ENCODE peak calls at places on chromosomes 2 and 18, in six cellular contexts. U is neuronal stem cell, X is mesendoderm, L is H9, A is IMR-90, B is mesenchymal stem cell. I is an unnamed sample.

GRCh38 chr2:126752876-126753275 is 96.9 kb downstream of the GYPC start:
- DNase-seq in U (no peak), X (no peak), L (no peak), A (no peak), B (no peak), I (no peak)

GRCh38 chr18:45275367-45276113 is 339.7 kb upstream of the SLC14A2 start:
- DNase-seq in U (no peak), X (peak; percentile 56), L (no peak), A (peak; percentile 45), B (no peak), I (no peak)

GRCh38 chr2:46776687-46777327 is 138.8 kb downstream of the MCFD2 start:
- DNase-seq in U (no peak), X (peak; percentile 61), L (peak; percentile 45), A (peak; percentile 79), B (peak; percentile 70), I (no peak)

GRCh38 chr18:26460449-26461091 is 87.8 kb downstream of the KCTD1 start:
- DNase-seq in U (no peak), X (no peak), L (no peak), A (peak; percentile 38), B (peak; percentile 22), I (no peak)

GRCh38 chr2:119748135-119748534 is 11.6 kb upstream of the PTPN4 start:
- DNase-seq in U (no peak), X (no peak), L (no peak), A (no peak), B (no peak), I (peak; percentile 36)

GRCh38 chr2:118732432-118732831 is 115.0 kb downstream of the EN1 start:
- DNase-seq in U (no peak), X (no peak), L (no peak), A (no peak), B (no peak), I (no peak)

GRCh38 chr2:143428700-143429099 is 299.5 kb downstream of the ARHGAP15 start:
- DNase-seq in U (no peak), X (no peak), L (no peak), A (no peak), B (no peak), I (no peak)

GRCh38 chr2:70828115-70828514 is 7.5 kb downstream of the CD207 start:
- DNase-seq in U (no peak), X (no peak), L (peak; percentile 51), A (no peak), B (no peak), I (no peak)

GRCh38 chr18:60413944-60414547 is 41.5 kb upstream of the MC4R start:
- DNase-seq in U (no peak), X (peak; percentile 49), L (peak; percentile 61), A (peak; percentile 7), B (peak; percentile 38), I (peak; percentile 3)

GRCh38 chr2:177633111-177633510 is 240.5 kb downstream of the AGPS start:
- DNase-seq in U (no peak), X (no peak), L (no peak), A (no peak), B (no peak), I (no peak)

DNA sequence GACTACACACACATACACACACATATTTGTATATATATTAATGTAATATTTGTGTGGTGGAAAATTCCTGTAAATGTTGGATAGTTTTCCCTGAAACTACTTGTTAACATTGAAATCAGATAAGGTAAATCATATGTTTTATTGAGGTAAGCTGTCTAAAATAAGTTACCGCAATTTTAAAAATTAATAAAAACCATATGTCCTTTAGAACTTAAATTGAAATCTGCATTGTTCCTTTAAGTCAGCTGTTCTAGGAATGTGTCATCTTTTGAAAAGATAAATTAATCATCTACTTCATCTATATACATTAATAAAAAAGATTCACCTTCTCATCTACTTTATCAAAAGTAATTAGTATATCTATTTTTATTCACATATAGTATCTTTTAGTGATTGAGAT is 102.0 kb downstream of the CSRNP3 start:
- DNase-seq in U (no peak), X (no peak), L (no peak), A (no peak), B (no peak), I (no peak)
- H2BK5ac ChIP-seq in U (no peak overlapping the region), X (no peak overlapping the region), L (no peak overlapping the region), A (no peak overlapping the region), B (no peak overlapping the region), I (no peak overlapping the region)

DNA sequence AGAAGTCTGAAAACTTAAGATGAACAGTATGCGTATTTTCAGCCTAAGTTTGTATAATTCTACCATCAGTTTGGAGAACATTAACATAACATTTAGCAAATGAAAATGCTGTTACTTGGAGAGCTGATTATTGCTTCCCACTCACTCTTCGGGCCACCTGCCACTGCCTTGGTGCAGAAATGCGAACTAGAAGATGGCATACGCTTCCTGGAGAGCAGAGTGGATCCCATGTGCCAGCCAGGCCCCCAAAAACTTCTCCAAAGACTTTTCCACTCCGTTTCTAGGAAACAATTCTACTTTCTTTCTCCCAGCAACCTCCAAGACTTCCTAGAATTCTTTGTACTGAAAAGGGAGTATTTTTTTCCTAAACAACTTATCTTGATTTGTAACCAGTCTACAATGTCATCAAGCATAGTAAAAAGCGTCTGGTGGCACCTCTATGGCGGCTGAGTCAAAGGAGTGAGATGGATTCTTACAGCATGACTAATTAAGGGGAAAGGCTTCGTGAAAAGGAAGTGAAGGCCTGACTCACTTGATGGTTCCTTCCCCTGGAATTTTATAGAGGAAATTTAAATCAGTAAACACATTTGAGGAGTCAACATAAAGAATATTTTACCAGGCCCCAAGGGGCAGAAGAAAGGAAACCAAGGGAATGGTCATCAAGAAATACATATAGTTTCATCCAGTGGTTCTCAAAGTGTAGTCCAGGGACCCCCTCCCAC is 36.6 kb downstream of the FEZ2 start:
- DNase-seq in U (no peak), X (peak; percentile 94), L (no peak), A (peak; percentile 93), B (peak; percentile 95), I (no peak)
- H2BK5ac ChIP-seq in U (no peak overlapping the region), X (no peak overlapping the region), L (no peak overlapping the region), A (peak overlapping the region; percentile 96), B (peak overlapping the region; percentile 89), I (no peak overlapping the region)

GRCh38 chr2:15755528-15755927 is 163.9 kb downstream of the DDX1 start:
- DNase-seq in U (no peak), X (no peak), L (no peak), A (no peak), B (no peak), I (no peak)

GRCh38 chr2:15753233-15753798 is 161.6 kb downstream of the DDX1 start:
- DNase-seq in U (no peak), X (no peak), L (no peak), A (no peak), B (no peak), I (peak; percentile 8)

GRCh38 chr2:15752552-15753232 is 161.0 kb downstream of the DDX1 start:
- DNase-seq in U (no peak), X (no peak), L (no peak), A (no peak), B (no peak), I (no peak)

GRCh38 chr2:15754703-15755099 is 163.0 kb downstream of the DDX1 start:
- DNase-seq in U (no peak), X (no peak), L (peak; percentile 1), A (no peak), B (no peak), I (no peak)

GRCh38 chr2:15753811-15754702 is 162.4 kb downstream of the DDX1 start:
- DNase-seq in U (no peak), X (no peak), L (peak; percentile 6), A (no peak), B (no peak), I (no peak)
- H2BK5ac ChIP-seq in U (no peak overlapping the region), X (no peak overlapping the region), L (no peak overlapping the region), A (no peak overlapping the region), B (no peak overlapping the region), I (no peak overlapping the region)

GRCh38 chr18:7749001-7749391 is 181.9 kb downstream of the PTPRM start:
- DNase-seq in U (no peak), X (no peak), L (no peak), A (no peak), B (no peak), I (no peak)
- H2BK5ac ChIP-seq in U (no peak overlapping the region), X (no peak overlapping the region), L (no peak overlapping the region), A (no peak overlapping the region), B (no peak overlapping the region), I (no peak overlapping the region)

GRCh38 chr2:128427356-128427755 is 108.7 kb upstream of the HS6ST1 start:
- DNase-seq in U (no peak), X (no peak), L (no peak), A (no peak), B (no peak), I (no peak)
- H2BK5ac ChIP-seq in U (no peak overlapping the region), X (no peak overlapping the region), L (no peak overlapping the region), A (no peak overlapping the region), B (no peak overlapping the region), I (no peak overlapping the region)

DNA sequence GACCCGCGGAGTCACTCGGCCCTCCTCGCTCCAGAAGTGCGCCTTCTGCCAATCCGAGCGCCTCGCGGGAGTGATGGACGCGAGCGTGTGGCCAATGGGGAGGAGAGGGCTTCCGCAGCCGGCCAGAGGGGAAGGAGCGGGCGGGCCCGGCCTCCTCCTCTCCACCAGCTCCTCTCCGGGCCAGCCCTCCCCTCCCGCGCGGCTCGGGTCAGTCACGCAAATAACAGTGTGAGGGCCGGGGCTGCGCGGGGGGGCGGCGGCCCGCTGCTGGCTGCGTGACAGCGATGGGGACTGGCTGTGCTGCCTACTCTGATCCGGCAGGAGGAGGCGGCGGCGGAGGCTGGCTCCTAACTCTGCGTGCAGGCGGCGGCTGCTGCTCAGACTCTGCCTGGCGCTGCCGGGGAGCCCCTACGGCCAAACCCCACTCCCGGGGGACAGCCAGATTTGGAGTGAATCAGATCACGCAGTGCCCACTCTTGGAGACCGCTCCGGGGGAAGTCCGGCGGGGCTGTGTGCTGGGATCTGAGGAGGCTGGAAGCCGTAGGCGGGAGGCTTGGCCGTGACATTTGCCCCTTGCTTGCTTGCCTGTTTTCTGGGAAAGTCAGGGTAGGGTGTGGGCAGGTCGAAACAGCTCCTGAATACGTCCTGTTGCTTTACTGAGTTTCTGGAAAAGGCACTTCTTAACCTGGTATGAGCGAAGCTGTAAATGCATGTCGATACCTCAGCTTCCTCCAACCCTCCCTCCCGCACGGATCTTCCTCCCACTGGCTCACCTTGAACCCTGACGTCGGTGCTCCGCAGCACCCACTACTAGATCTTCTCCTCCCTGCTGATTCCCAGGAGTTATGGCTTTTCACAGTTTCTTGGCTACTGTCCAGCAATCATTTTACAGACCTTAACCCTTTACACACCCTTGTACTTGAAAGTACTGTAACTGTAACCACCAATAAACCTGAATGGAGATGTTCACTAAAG is 97.9 kb upstream of the SERTAD2 start:
- DNase-seq in U (no peak), X (peak; percentile 46), L (no peak), A (peak; percentile 49), B (peak; percentile 100), I (peak; percentile 93)
- H2BK5ac ChIP-seq in U (peak overlapping the region; percentile 72), X (no peak overlapping the region), L (no peak overlapping the region), A (peak overlapping the region; percentile 88), B (peak overlapping the region; percentile 74), I (peak overlapping the region; percentile 30)

GRCh38 chr18:58866261-58867232 is 1.9 kb downstream of the ZNF532 start:
- DNase-seq in U (no peak), X (no peak), L (no peak), A (no peak), B (no peak), I (no peak)
- H2BK5ac ChIP-seq in U (no peak overlapping the region), X (peak overlapping the region; percentile 68), L (peak overlapping the region; percentile 70), A (peak overlapping the region; percentile 98), B (no peak overlapping the region), I (peak overlapping the region; percentile 48)